ENCODE peak calls at places on chromosomes 2 and 18, in ten cellular contexts. H, F, L, W, J, U, A, X, P and N are unnamed samples.

GRCh38 chr18:55054591-55054990 is 95.3 kb upstream of the CCDC68 start:
- DNase-seq in U (no peak), J (peak; percentile 60), L (no peak), P (no peak), F (peak; percentile 58), A (no peak), X (peak; percentile 11), W (no peak), H (no peak), N (no peak)

GRCh38 chr2:235706496-235706895 is 212.7 kb downstream of the AGAP1 start:
- DNase-seq in L (no peak), A (no peak), H (no peak), W (no peak), P (no peak), J (no peak), U (no peak), X (no peak), F (no peak), N (no peak)

GRCh38 chr2:106020032-106020431 is 174.1 kb downstream of the UXS1 start:
- DNase-seq in A (no peak), U (no peak), L (no peak), J (no peak), H (no peak), P (no peak), W (no peak), X (peak; percentile 19), F (no peak), N (no peak)

GRCh38 chr2:138500592-138501426 is 761 bp upstream of the SPOPL start:
- DNase-seq in X (no peak), L (no peak), F (no peak), H (peak; percentile 30), W (no peak), U (no peak), A (no peak), P (no peak), J (no peak), N (peak; percentile 9)

GRCh38 chr18:32772580-32773186 is at the start of gene KLHL14:
- DNase-seq in J (no peak), L (no peak), P (no peak), H (peak; percentile 22), F (no peak), X (no peak), A (no peak), W (no peak), U (no peak), N (no peak)

GRCh38 chr2:77552956-77553355 is 30.8 kb upstream of the LRRTM4 start:
- DNase-seq in F (no peak), A (no peak), L (no peak), X (no peak), H (no peak), P (no peak), J (no peak), W (peak; percentile 12), U (no peak), N (no peak)

GRCh38 chr2:166917433-166917832 is 29.2 kb downstream of the XIRP2 start:
- DNase-seq in A (no peak), W (no peak), L (no peak), H (no peak), F (no peak), U (no peak), P (no peak), X (peak; percentile 50), J (no peak), N (no peak)

GRCh38 chr2:228699400-228699799 is 517.9 kb upstream of the SPHKAP start:
- DNase-seq in L (no peak), X (peak; percentile 74), J (no peak), F (peak; percentile 16), P (no peak), A (no peak), H (no peak), U (no peak), W (no peak), N (no peak)

GRCh38 chr2:43412121-43412753 is 183.6 kb downstream of the THADA start:
- DNase-seq in F (no peak), L (no peak), W (no peak), A (no peak), J (no peak), X (peak; percentile 54), H (no peak), U (no peak), P (no peak), N (no peak)

GRCh38 chr2:46781468-46782189 is 134.0 kb downstream of the MCFD2 start:
- DNase-seq in L (no peak), J (no peak), F (no peak), U (no peak), W (no peak), X (no peak), A (no peak), H (no peak), P (no peak), N (no peak)

GRCh38 chr18:21826196-21826595 is 85.6 kb downstream of the MIB1 start:
- DNase-seq in H (no peak), F (peak; percentile 24), A (no peak), J (no peak), X (peak; percentile 61), W (no peak), P (no peak), U (peak; percentile 18), L (no peak), N (peak; percentile 82)

GRCh38 chr2:193963472-193964119 is 1693.4 kb upstream of the SLC39A10 start:
- DNase-seq in U (peak; percentile 4), L (no peak), H (peak; percentile 2), W (peak; percentile 36), A (no peak), J (no peak), P (no peak), X (peak; percentile 39), F (no peak), N (peak; percentile 11)

GRCh38 chr2:9796056-9796792 is 47.0 kb upstream of the TAF1B start:
- DNase-seq in J (no peak), A (no peak), W (no peak), X (no peak), H (peak; percentile 75), L (no peak), U (no peak), P (no peak), F (no peak), N (no peak)

GRCh38 chr2:37871453-37872191 is 53.5 kb upstream of the RMDN2 start:
- DNase-seq in U (peak; percentile 78), A (no peak), P (no peak), W (no peak), L (no peak), H (no peak), F (peak; percentile 81), X (peak; percentile 59), J (no peak), N (no peak)

GRCh38 chr2:177242136-177242987 is 22.2 kb downstream of the NFE2L2 start:
- DNase-seq in A (peak; percentile 11), W (no peak), X (peak; percentile 97), H (no peak), L (peak; percentile 93), F (peak; percentile 89), U (peak; percentile 90), P (no peak), J (no peak), N (no peak)

GRCh38 chr2:70553334-70553583 is 367 bp downstream of the TGFA start:
- DNase-seq in X (no peak), J (no peak), P (no peak), A (no peak), L (no peak), H (peak; percentile 69), F (no peak), U (no peak), W (no peak), N (peak; percentile 77)

GRCh38 chr2:56476509-56477071 is 292.8 kb downstream of the CCDC85A start:
- DNase-seq in L (no peak), U (no peak), X (no peak), A (no peak), P (no peak), H (no peak), W (no peak), J (no peak), F (no peak), N (peak; percentile 16)

GRCh38 chr2:108621087-108621559 is 86.9 kb downstream of the LIMS1 start:
- DNase-seq in U (no peak), F (no peak), J (no peak), H (no peak), X (no peak), P (no peak), L (no peak), A (no peak), W (no peak), N (peak; percentile 89)

GRCh38 chr18:48961547-48961946 is 10.8 kb upstream of the SMAD7 start:
- DNase-seq in U (no peak), X (peak; percentile 28), A (no peak), H (no peak), L (no peak), F (no peak), P (no peak), J (no peak), W (no peak), N (no peak)

GRCh38 chr2:233448565-233448964 is 94.3 kb downstream of the DGKD start:
- DNase-seq in X (peak; percentile 2), P (no peak), A (no peak), U (no peak), H (no peak), J (no peak), W (no peak), F (no peak), L (no peak), N (no peak)

GRCh38 chr2:75476778-75477177 is 84.0 kb downstream of the EVA1A start:
- DNase-seq in W (no peak), F (peak; percentile 19), L (no peak), U (peak; percentile 20), X (no peak), P (no peak), A (no peak), J (no peak), H (no peak), N (no peak)

GRCh38 chr2:111678651-111679050 is 205.3 kb downstream of the ANAPC1 start:
- DNase-seq in W (no peak), J (no peak), A (no peak), L (no peak), P (no peak), F (no peak), U (no peak), X (no peak), H (no peak), N (no peak)

GRCh38 chr2:182642328-182642727 is 73.7 kb upstream of the DNAJC10 start:
- DNase-seq in A (peak; percentile 8), J (peak; percentile 27), F (peak; percentile 35), P (no peak), H (peak; percentile 31), L (no peak), W (peak; percentile 59), U (no peak), X (peak; percentile 61), N (peak; percentile 55)